ENCODE peak calls at places on chromosomes 2 and 18, in ten cellular contexts. L is H1, Z is adrenal gland, U is stomach, O is aorta, P is brain microvascular endothelial cell, M is thoracic aorta, R is PC-9, Y is transverse colon, F is hepatocyte. I is an unnamed sample.

GRCh38 chr2:84970266-84970955 is 550 bp upstream of the KCMF1 start:
- DNase-seq in L (peak; percentile 77), Z (peak; percentile 56), U (peak; percentile 70), O (peak; percentile 90), P (no peak), M (no peak), R (peak; percentile 58), Y (peak; percentile 74), F (peak; percentile 84), I (peak; percentile 83)

GRCh38 chr18:79816092-79816491 is 18.4 kb downstream of the KCNG2 start:
- DNase-seq in L (no peak), Z (no peak), U (no peak), O (peak; percentile 59), P (no peak), M (no peak), R (no peak), Y (no peak), F (no peak), I (no peak)

GRCh38 chr2:190599073-190599472 is 49.8 kb upstream of the NAB1 start:
- DNase-seq in L (no peak), Z (no peak), U (no peak), O (no peak), P (no peak), M (no peak), R (no peak), Y (no peak), F (no peak), I (no peak)

GRCh38 chr18:73766915-73767314 is 380.7 kb downstream of the FBXO15 start:
- DNase-seq in L (no peak), Z (no peak), U (no peak), O (no peak), P (no peak), M (no peak), R (no peak), Y (no peak), F (no peak), I (no peak)

GRCh38 chr18:74242451-74243096 is 49.2 kb downstream of the CYB5A start:
- DNase-seq in L (no peak), Z (peak; percentile 29), U (no peak), O (no peak), P (no peak), M (no peak), R (no peak), Y (no peak), F (peak; percentile 41), I (no peak)

GRCh38 chr2:187469538-187469937 is 21.5 kb upstream of the CALCRL start:
- DNase-seq in L (no peak), Z (no peak), U (no peak), O (no peak), P (no peak), M (no peak), R (no peak), Y (no peak), F (no peak), I (no peak)

GRCh38 chr2:47221956-47222355 is 66.8 kb upstream of the STPG4 start:
- DNase-seq in L (no peak), Z (no peak), U (no peak), O (no peak), P (peak; percentile 53), M (no peak), R (no peak), Y (no peak), F (peak; percentile 18), I (peak; percentile 48)

GRCh38 chr2:232097260-232097659 is 135.7 kb downstream of the DIS3L2 start:
- DNase-seq in L (no peak), Z (no peak), U (no peak), O (no peak), P (no peak), M (no peak), R (no peak), Y (no peak), F (no peak), I (no peak)

GRCh38 chr2:104502904-104503303 is 351.0 kb upstream of the POU3F3 start:
- DNase-seq in L (no peak), Z (no peak), U (no peak), O (no peak), P (no peak), M (no peak), R (no peak), Y (no peak), F (no peak), I (no peak)
- H3K27ac ChIP-seq in L (no peak overlapping the region), Z (no peak overlapping the region), U (no peak overlapping the region), O (no peak overlapping the region), P (no peak overlapping the region), M (no peak overlapping the region), R (no peak overlapping the region), Y (no peak overlapping the region), F (no peak overlapping the region), I (no peak overlapping the region)

DNA sequence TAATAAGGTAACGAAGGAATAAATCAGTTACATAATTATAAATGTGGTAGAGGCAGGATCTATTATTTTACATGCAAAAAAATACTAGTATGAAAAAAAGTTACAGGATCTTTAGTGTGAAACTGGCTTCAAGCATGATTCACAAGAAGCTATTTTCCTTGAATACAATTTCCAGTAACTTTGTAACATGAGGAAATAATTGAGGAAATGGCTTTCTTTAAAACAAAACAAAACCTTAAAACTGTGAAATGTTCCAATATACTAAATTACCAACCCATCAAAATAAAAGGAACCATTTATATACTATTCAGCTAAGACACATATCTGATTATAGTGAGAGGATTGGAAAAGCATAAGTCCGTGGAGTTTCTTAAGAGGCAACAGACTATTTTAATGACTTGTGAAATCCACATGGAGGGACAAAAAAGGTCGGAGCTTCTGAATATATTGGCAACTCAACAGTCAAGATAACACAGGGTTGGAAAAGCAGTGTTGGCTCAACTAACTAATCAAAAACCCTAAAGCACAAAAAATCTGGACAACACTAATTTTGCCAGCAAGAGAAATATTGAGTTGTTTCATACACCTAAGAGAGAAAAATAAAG is 10.6 kb downstream of the IRS1 start:
- DNase-seq in L (no peak), Z (no peak), U (no peak), O (no peak), P (no peak), M (no peak), R (no peak), Y (no peak), F (no peak), I (no peak)
- H3K36me3 ChIP-seq in L (no peaks in the 10 kb centered on the region), Z (no peaks in the 10 kb centered on the region), U (no peaks in the 10 kb centered on the region), O (no peaks in the 10 kb centered on the region), P (no peaks in the 10 kb centered on the region), M (no peaks in the 10 kb centered on the region), R (peaks cover 53% of the 10 kb centered on the region), Y (no peaks in the 10 kb centered on the region), F (peaks cover 6% of the 10 kb centered on the region), I (no peaks in the 10 kb centered on the region)

GRCh38 chr2:241796610-241797138 is 12.3 kb upstream of the NEU4 start:
- DNase-seq in L (no peak), Z (no peak), U (no peak), O (peak; percentile 76), P (no peak), M (no peak), R (no peak), Y (peak; percentile 67), F (no peak), I (no peak)

GRCh38 chr2:241797441-241798080 is 11.4 kb upstream of the NEU4 start:
- DNase-seq in L (no peak), Z (no peak), U (no peak), O (peak; percentile 65), P (no peak), M (no peak), R (no peak), Y (peak; percentile 57), F (no peak), I (no peak)

GRCh38 chr2:241794250-241794823 is 14.7 kb upstream of the NEU4 start:
- DNase-seq in L (no peak), Z (no peak), U (no peak), O (peak; percentile 60), P (no peak), M (no peak), R (no peak), Y (peak; percentile 21), F (no peak), I (no peak)

GRCh38 chr2:241795021-241795999 is 13.7 kb upstream of the NEU4 start:
- DNase-seq in L (no peak), Z (no peak), U (no peak), O (peak; percentile 52), P (no peak), M (no peak), R (no peak), Y (peak; percentile 85), F (peak; percentile 11), I (no peak)

GRCh38 chr2:241796209-241796608 is 12.8 kb upstream of the NEU4 start:
- DNase-seq in L (no peak), Z (no peak), U (no peak), O (peak; percentile 65), P (no peak), M (no peak), R (no peak), Y (no peak), F (no peak), I (no peak)
- H3K27ac ChIP-seq in L (no peak overlapping the region), Z (no peak overlapping the region), U (no peak overlapping the region), O (no peak overlapping the region), P (no peak overlapping the region), M (no peak overlapping the region), R (no peak overlapping the region), Y (peak overlapping the region; percentile 85), F (no peak overlapping the region), I (no peak overlapping the region)

GRCh38 chr2:28406276-28407096 is 13.8 kb downstream of the FOSL2 start:
- DNase-seq in L (no peak), Z (peak; percentile 77), U (peak; percentile 70), O (no peak), P (peak; percentile 54), M (no peak), R (peak; percentile 84), Y (peak; percentile 62), F (no peak), I (no peak)

GRCh38 chr2:28407976-28408690 is 15.5 kb downstream of the FOSL2 start:
- DNase-seq in L (no peak), Z (peak; percentile 18), U (no peak), O (no peak), P (no peak), M (no peak), R (no peak), Y (no peak), F (no peak), I (no peak)

GRCh38 chr2:28407131-28407975 is 14.7 kb downstream of the FOSL2 start:
- DNase-seq in L (no peak), Z (peak; percentile 57), U (no peak), O (no peak), P (no peak), M (no peak), R (no peak), Y (no peak), F (no peak), I (no peak)

GRCh38 chr2:28411166-28411755 is 18.6 kb downstream of the FOSL2 start:
- DNase-seq in L (no peak), Z (no peak), U (no peak), O (no peak), P (no peak), M (no peak), R (no peak), Y (no peak), F (no peak), I (no peak)

DNA sequence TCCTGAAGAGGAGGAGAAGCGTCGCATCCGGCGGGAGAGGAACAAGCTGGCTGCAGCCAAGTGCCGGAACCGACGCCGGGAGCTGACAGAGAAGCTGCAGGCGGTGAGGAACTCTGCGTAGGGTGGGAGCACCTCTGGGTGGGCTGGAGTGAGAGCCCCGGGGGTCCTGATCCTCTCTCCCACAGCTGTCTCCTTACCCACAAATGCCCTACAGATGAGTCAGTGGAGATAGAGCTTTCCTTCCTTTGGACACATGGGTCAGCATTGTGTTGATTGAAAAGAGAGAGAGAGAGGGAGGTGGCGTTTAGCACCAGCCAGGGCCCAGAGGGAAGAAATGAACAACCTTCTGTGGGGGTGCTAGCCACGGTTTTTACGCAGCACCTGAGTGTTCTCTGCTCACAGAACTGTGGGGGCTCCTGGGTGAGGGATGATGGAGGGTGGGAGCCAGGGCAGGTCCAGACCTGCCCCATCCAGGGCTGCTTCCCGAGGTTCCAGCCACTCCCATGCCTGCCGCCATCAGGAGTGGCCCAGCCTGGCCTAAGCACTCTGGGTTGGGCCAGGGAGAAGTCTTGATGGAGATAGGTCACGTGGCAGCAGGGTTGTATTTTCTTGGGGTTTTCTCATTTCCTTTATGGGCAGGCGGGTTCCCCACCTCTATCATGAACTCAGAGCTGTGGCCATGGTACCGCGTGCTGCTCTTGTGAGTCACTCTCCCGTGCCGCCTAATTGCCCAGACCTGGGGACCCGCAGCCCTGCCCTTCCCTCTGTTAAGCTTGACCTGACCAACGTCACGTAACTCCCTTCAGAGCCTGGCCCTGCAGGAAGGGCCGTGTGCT is 16.3 kb downstream of the FOSL2 start:
- DNase-seq in L (no peak), Z (peak; percentile 80), U (no peak), O (no peak), P (peak; percentile 92), M (no peak), R (peak; percentile 94), Y (peak; percentile 61), F (no peak), I (no peak)
- H3K36me3 ChIP-seq in L (no peaks in the 10 kb centered on the region), Z (no peaks in the 10 kb centered on the region), U (peaks cover 100% of the 10 kb centered on the region), O (peaks cover 42% of the 10 kb centered on the region), P (peaks cover 94% of the 10 kb centered on the region), M (peaks cover 97% of the 10 kb centered on the region), R (peaks cover 76% of the 10 kb centered on the region), Y (peaks cover 94% of the 10 kb centered on the region), F (no peaks in the 10 kb centered on the region), I (peaks cover 100% of the 10 kb centered on the region)

I was measured in suprapubic skin.